ENCODE peak calls at places on chromosomes 2 and 18, in five cellular contexts. One of them, this sample, is unnamed.

GRCh38 chr18:77141401-77142118 is 9.0 kb upstream of the MBP start:
- ATAC-seq in upper lobe of left lung: no peak
- ATAC-seq in CD8-positive, alpha-beta T cell: no peak
- ATAC-seq in psoas muscle: no peak
- ATAC-seq in A549: no peak
- ATAC-seq in this sample: no peak

GRCh38 chr2:1653137-1653789 is 91.1 kb downstream of the PXDN start:
- ATAC-seq in upper lobe of left lung: peak
- ATAC-seq in CD8-positive, alpha-beta T cell: no peak
- ATAC-seq in psoas muscle: peak
- ATAC-seq in A549: peak
- ATAC-seq in this sample: peak

GRCh38 chr2:223887127-223887526 is 49.7 kb upstream of the AP1S3 start:
- ATAC-seq in upper lobe of left lung: no peak
- ATAC-seq in CD8-positive, alpha-beta T cell: no peak
- ATAC-seq in psoas muscle: no peak
- ATAC-seq in A549: no peak
- ATAC-seq in this sample: no peak

GRCh38 chr2:170152421-170152820 is 25.5 kb upstream of the MYO3B start:
- ATAC-seq in upper lobe of left lung: no peak
- ATAC-seq in CD8-positive, alpha-beta T cell: no peak
- ATAC-seq in psoas muscle: no peak
- ATAC-seq in A549: no peak
- ATAC-seq in this sample: no peak

GRCh38 chr2:12087175-12087574 is 340.7 kb downstream of the LPIN1 start:
- ATAC-seq in upper lobe of left lung: no peak
- ATAC-seq in CD8-positive, alpha-beta T cell: no peak
- ATAC-seq in psoas muscle: no peak
- ATAC-seq in A549: no peak
- ATAC-seq in this sample: no peak

GRCh38 chr2:145777914-145778313 is 1258.0 kb upstream of the ZEB2 start:
- ATAC-seq in upper lobe of left lung: no peak
- ATAC-seq in CD8-positive, alpha-beta T cell: no peak
- ATAC-seq in psoas muscle: no peak
- ATAC-seq in A549: no peak
- ATAC-seq in this sample: no peak

GRCh38 chr18:23363865-23364570 is 89.1 kb upstream of the RIOK3 start:
- ATAC-seq in upper lobe of left lung: no peak
- ATAC-seq in CD8-positive, alpha-beta T cell: no peak
- ATAC-seq in psoas muscle: no peak
- ATAC-seq in A549: no peak
- ATAC-seq in this sample: no peak

GRCh38 chr2:28751956-28752607 is 452 bp downstream of the PPP1CB start:
- ATAC-seq in upper lobe of left lung: peak
- ATAC-seq in CD8-positive, alpha-beta T cell: peak
- ATAC-seq in psoas muscle: peak
- ATAC-seq in A549: peak
- ATAC-seq in this sample: peak

DNA sequence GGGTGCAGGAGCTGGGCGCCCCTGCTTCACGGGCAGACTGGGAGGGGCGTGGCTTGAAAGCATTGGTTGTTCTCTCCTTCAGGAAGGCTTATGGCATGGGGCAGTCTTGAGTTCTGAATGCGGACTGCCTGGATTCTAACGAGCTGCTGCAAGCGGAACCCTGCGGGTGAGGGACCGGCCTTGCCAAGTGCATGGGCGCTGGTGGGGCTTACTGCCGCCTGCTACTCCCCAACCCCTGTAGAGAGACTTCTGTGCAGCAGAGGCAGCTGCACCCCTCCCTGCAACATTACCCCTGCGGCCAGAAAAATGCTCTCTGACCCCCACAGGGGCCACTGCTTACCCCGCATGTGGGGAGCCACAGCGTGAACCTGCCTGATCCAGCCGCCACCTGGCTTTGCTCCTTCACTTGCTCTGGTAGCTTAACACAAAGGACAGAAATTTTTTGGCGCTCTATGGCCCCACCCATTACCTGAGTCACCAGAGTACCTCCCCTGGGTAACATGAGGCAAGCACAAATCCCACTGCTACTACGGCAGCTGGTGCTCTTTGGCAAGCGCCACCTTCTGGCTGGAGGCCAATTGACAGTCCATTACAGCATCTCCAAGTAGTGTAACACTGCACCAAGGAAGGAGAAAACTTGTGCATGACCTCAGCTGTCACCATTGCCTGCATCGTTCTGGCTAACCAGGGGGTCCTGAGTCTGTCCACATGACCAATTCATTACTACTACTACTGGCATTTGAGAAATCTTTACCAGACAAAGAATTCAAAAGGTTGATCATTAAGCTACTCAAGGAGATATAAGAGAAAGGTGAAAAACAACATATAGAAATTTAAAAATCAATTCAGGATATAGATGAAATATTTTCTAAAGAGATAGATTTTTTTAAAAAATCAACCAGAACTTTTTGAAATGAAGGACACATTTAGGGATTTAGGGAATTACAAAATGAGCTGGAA is 35.4 kb downstream of the MYL12B start:
- ATAC-seq in upper lobe of left lung: peak
- ATAC-seq in CD8-positive, alpha-beta T cell: peak
- ATAC-seq in psoas muscle: peak
- ATAC-seq in A549: peak
- ATAC-seq in this sample: peak
- TF ChIP-seq CTCF in upper lobe of left lung: peak
- TF ChIP-seq CTCF in CD8-positive, alpha-beta T cell: peak
- TF ChIP-seq CTCF in psoas muscle: peak
- TF ChIP-seq CTCF in A549: peak
- TF ChIP-seq CTCF in this sample: no peak

GRCh38 chr2:109033171-109033570 is 44.2 kb upstream of the EDAR start:
- ATAC-seq in upper lobe of left lung: no peak
- ATAC-seq in CD8-positive, alpha-beta T cell: no peak
- ATAC-seq in psoas muscle: no peak
- ATAC-seq in A549: no peak
- ATAC-seq in this sample: no peak

GRCh38 chr2:109029444-109030193 is 40.6 kb upstream of the EDAR start:
- ATAC-seq in upper lobe of left lung: no peak
- ATAC-seq in CD8-positive, alpha-beta T cell: no peak
- ATAC-seq in psoas muscle: no peak
- ATAC-seq in A549: no peak
- ATAC-seq in this sample: no peak

GRCh38 chr2:109032229-109032800 is 43.3 kb upstream of the EDAR start:
- ATAC-seq in upper lobe of left lung: no peak
- ATAC-seq in CD8-positive, alpha-beta T cell: peak
- ATAC-seq in psoas muscle: no peak
- ATAC-seq in A549: no peak
- ATAC-seq in this sample: no peak

GRCh38 chr2:109030870-109031480 is 42.0 kb upstream of the EDAR start:
- ATAC-seq in upper lobe of left lung: no peak
- ATAC-seq in CD8-positive, alpha-beta T cell: peak
- ATAC-seq in psoas muscle: no peak
- ATAC-seq in A549: no peak
- ATAC-seq in this sample: no peak

GRCh38 chr2:109031481-109032228 is 42.6 kb upstream of the EDAR start:
- ATAC-seq in upper lobe of left lung: peak
- ATAC-seq in CD8-positive, alpha-beta T cell: peak
- ATAC-seq in psoas muscle: peak
- ATAC-seq in A549: peak
- ATAC-seq in this sample: peak
- TF ChIP-seq CTCF in upper lobe of left lung: no peak
- TF ChIP-seq CTCF in CD8-positive, alpha-beta T cell: no peak
- TF ChIP-seq CTCF in psoas muscle: no peak
- TF ChIP-seq CTCF in A549: no peak
- TF ChIP-seq CTCF in this sample: no peak

GRCh38 chr2:200308421-200309295 is 2.2 kb downstream of the SPATS2L start:
- ATAC-seq in upper lobe of left lung: no peak
- ATAC-seq in CD8-positive, alpha-beta T cell: no peak
- ATAC-seq in psoas muscle: no peak
- ATAC-seq in A549: no peak
- ATAC-seq in this sample: no peak
- TF ChIP-seq CTCF in upper lobe of left lung: no peak
- TF ChIP-seq CTCF in CD8-positive, alpha-beta T cell: no peak
- TF ChIP-seq CTCF in psoas muscle: no peak
- TF ChIP-seq CTCF in A549: peak
- TF ChIP-seq CTCF in this sample: no peak

GRCh38 chr2:176873403-176873802 is 339.2 kb upstream of the HNRNPA3 start:
- ATAC-seq in upper lobe of left lung: no peak
- ATAC-seq in CD8-positive, alpha-beta T cell: no peak
- ATAC-seq in psoas muscle: no peak
- ATAC-seq in A549: no peak
- ATAC-seq in this sample: no peak
- TF ChIP-seq CTCF in upper lobe of left lung: no peak
- TF ChIP-seq CTCF in CD8-positive, alpha-beta T cell: no peak
- TF ChIP-seq CTCF in psoas muscle: no peak
- TF ChIP-seq CTCF in A549: no peak
- TF ChIP-seq CTCF in this sample: no peak

DNA sequence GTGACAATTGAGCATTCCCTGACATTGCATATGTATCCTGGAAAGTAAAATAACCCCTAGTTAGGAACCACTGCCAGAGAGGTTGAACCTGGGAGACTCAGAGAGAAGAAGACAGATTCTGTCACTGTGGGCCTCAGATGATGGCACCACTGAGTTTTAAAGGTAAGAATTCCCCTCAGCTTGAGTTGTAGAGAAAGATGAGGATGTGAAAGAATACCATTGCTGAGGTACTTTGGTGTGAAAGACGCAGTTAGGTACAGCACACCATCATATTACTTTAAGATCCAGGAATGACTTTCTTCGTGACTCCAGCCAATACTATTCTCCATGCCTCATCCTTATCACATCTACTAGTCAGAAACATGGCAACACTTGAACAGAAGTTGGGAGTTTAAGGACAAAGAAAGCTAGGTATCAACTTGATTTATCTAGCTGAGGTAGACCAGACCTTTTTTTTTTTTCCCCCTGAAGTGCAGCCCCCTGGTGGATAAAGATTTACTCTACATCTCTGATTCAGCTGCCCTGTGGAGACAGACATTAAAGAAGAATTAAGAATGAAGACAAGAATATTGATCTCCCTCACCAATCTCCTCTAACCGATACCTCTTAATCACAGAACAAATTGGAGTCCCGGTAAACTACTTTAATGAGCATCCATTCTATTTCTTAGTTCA is 630.5 kb upstream of the FANCL start:
- ATAC-seq in upper lobe of left lung: no peak
- ATAC-seq in CD8-positive, alpha-beta T cell: no peak
- ATAC-seq in psoas muscle: no peak
- ATAC-seq in A549: peak
- ATAC-seq in this sample: no peak
- TF ChIP-seq CTCF in upper lobe of left lung: no peak
- TF ChIP-seq CTCF in CD8-positive, alpha-beta T cell: no peak
- TF ChIP-seq CTCF in psoas muscle: no peak
- TF ChIP-seq CTCF in A549: no peak
- TF ChIP-seq CTCF in this sample: no peak

DNA sequence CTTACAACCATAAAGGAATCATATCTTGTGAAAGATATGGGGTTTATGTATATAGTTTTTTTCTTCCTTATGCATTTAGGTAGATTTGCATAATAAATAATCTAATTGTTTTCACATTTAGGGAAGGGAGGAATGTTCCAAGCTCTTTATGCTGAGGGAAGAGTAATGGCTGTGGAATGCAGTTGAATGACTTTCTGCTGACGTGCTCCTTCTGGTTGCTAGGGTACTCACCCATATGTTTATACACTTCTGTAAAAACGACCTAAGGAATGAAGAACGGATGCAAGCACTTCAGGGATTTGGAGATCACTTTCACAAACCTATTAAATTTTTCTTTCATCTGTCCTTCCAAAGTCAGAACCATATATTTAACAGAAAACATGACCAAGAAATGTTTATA is 29.2 kb upstream of the PPP4R1 start:
- ATAC-seq in upper lobe of left lung: peak
- ATAC-seq in CD8-positive, alpha-beta T cell: no peak
- ATAC-seq in psoas muscle: no peak
- ATAC-seq in A549: peak
- ATAC-seq in this sample: peak
- TF ChIP-seq CTCF in upper lobe of left lung: no peak
- TF ChIP-seq CTCF in CD8-positive, alpha-beta T cell: no peak
- TF ChIP-seq CTCF in psoas muscle: no peak
- TF ChIP-seq CTCF in A549: no peak
- TF ChIP-seq CTCF in this sample: no peak

GRCh38 chr2:47312504-47312875 is 90.5 kb upstream of the MSH2 start:
- ATAC-seq in upper lobe of left lung: no peak
- ATAC-seq in CD8-positive, alpha-beta T cell: no peak
- ATAC-seq in psoas muscle: no peak
- ATAC-seq in A549: no peak
- ATAC-seq in this sample: no peak
- TF ChIP-seq CTCF in upper lobe of left lung: no peak
- TF ChIP-seq CTCF in CD8-positive, alpha-beta T cell: no peak
- TF ChIP-seq CTCF in psoas muscle: no peak
- TF ChIP-seq CTCF in A549: no peak
- TF ChIP-seq CTCF in this sample: no peak

GRCh38 chr18:58496937-58497336 is 132.0 kb downstream of the ALPK2 start:
- ATAC-seq in upper lobe of left lung: no peak
- ATAC-seq in CD8-positive, alpha-beta T cell: no peak
- ATAC-seq in psoas muscle: no peak
- ATAC-seq in A549: no peak
- ATAC-seq in this sample: no peak
- TF ChIP-seq CTCF in upper lobe of left lung: no peak
- TF ChIP-seq CTCF in CD8-positive, alpha-beta T cell: no peak
- TF ChIP-seq CTCF in psoas muscle: peak
- TF ChIP-seq CTCF in A549: no peak
- TF ChIP-seq CTCF in this sample: no peak

GRCh38 chr2:219205981-219206441 is 571 bp upstream of the ZFAND2B start:
- ATAC-seq in upper lobe of left lung: peak
- ATAC-seq in CD8-positive, alpha-beta T cell: peak
- ATAC-seq in psoas muscle: no peak
- ATAC-seq in A549: no peak
- ATAC-seq in this sample: peak

GRCh38 chr2:219207884-219208740 is 1.5 kb downstream of the ZFAND2B start:
- ATAC-seq in upper lobe of left lung: no peak
- ATAC-seq in CD8-positive, alpha-beta T cell: no peak
- ATAC-seq in psoas muscle: no peak
- ATAC-seq in A549: no peak
- ATAC-seq in this sample: no peak

GRCh38 chr2:219205165-219205538 is 1.4 kb upstream of the ZFAND2B start:
- ATAC-seq in upper lobe of left lung: no peak
- ATAC-seq in CD8-positive, alpha-beta T cell: no peak
- ATAC-seq in psoas muscle: no peak
- ATAC-seq in A549: no peak
- ATAC-seq in this sample: no peak

GRCh38 chr2:219207254-219207883 is 787 bp downstream of the ZFAND2B start:
- ATAC-seq in upper lobe of left lung: no peak
- ATAC-seq in CD8-positive, alpha-beta T cell: no peak
- ATAC-seq in psoas muscle: peak
- ATAC-seq in A549: peak
- ATAC-seq in this sample: no peak

GRCh38 chr2:219206442-219207253 is at the start of gene ZFAND2B:
- ATAC-seq in upper lobe of left lung: peak
- ATAC-seq in CD8-positive, alpha-beta T cell: peak
- ATAC-seq in psoas muscle: peak
- ATAC-seq in A549: peak
- ATAC-seq in this sample: peak
- TF ChIP-seq CTCF in upper lobe of left lung: peak
- TF ChIP-seq CTCF in CD8-positive, alpha-beta T cell: no peak
- TF ChIP-seq CTCF in psoas muscle: peak
- TF ChIP-seq CTCF in A549: no peak
- TF ChIP-seq CTCF in this sample: no peak